ENCODE peak calls at places on chromosomes 7 and 10, in seven cellular contexts. O is fibroblast of mammary gland, S is brain microvascular endothelial cell, H is ovary, A is OCI-LY7, C is NB4, J is A172. B is an unnamed sample.

GRCh38 chr7:13179011-13179574 is 491.7 kb downstream of the ARL4A start:
- DNase-seq in S (no peak), A (peak), H (no peak), J (no peak), C (peak), O (peak), B (no peak)

GRCh38 chr7:116122972-116123595 is 87.3 kb upstream of the TES start:
- DNase-seq in A (peak), J (peak), C (peak), S (peak), O (peak), H (no peak), B (no peak)

GRCh38 chr10:75202321-75203096 is 8.1 kb upstream of the VDAC2 start:
- DNase-seq in S (peak), O (peak), A (no peak), J (peak), C (no peak), H (no peak), B (no peak)

GRCh38 chr10:10942441-10942840 is 75.2 kb upstream of the CELF2 start:
- DNase-seq in A (no peak), S (peak), J (no peak), C (no peak), O (peak), H (no peak), B (no peak)

GRCh38 chr10:122152544-122152943 is 118.6 kb upstream of the BTBD16 start:
- DNase-seq in A (no peak), C (no peak), J (no peak), S (no peak), O (peak), H (no peak), B (no peak)

GRCh38 chr7:93160410-93160809 is 12.2 kb upstream of the SAMD9L start:
- DNase-seq in S (peak), J (peak), A (no peak), O (no peak), C (no peak), H (no peak), B (no peak)

GRCh38 chr10:35000936-35001335 is 89.2 kb downstream of the CUL2 start:
- DNase-seq in H (no peak), O (no peak), S (peak), C (no peak), J (no peak), A (no peak), B (no peak)

GRCh38 chr10:27695704-27696103 is 49.9 kb downstream of the MKX start:
- DNase-seq in H (no peak), A (no peak), J (no peak), S (no peak), C (no peak), O (no peak), B (no peak)

GRCh38 chr7:132428247-132428919 is 147.9 kb downstream of the PLXNA4 start:
- DNase-seq in J (no peak), H (no peak), C (no peak), S (no peak), O (peak), A (no peak), B (no peak)

GRCh38 chr10:101450277-101451080 is 96.5 kb downstream of the BTRC start:
- DNase-seq in S (no peak), A (no peak), H (no peak), J (no peak), O (no peak), C (no peak), B (no peak)

GRCh38 chr7:135558337-135558767 is 635 bp downstream of the NUP205 start:
- DNase-seq in O (peak), S (peak), J (peak), C (peak), A (peak), H (peak), B (no peak)